ENCODE peak calls at places on chromosome 7, in six cellular contexts. O, W, M, Z, Q and V are unnamed samples.

GRCh38 chr7:70271617-70272081 is 673.4 kb downstream of the AUTS2 start:
- DNase-seq in Q (no peak), O (no peak), W (no peak), M (no peak), Z (no peak), V (no peak)

GRCh38 chr7:34087892-34088891 is 182.9 kb downstream of the BMPER start:
- DNase-seq in Z (peak), O (peak), Q (no peak), W (no peak), M (peak), V (no peak)

GRCh38 chr7:128148676-128149075 is 92.4 kb upstream of the LEP start:
- DNase-seq in W (no peak), Z (no peak), O (no peak), Q (no peak), M (no peak), V (no peak)

GRCh38 chr7:7790041-7790751 is 71.8 kb upstream of the RPA3 start:
- DNase-seq in M (no peak), W (no peak), O (no peak), Q (no peak), Z (no peak), V (no peak)

GRCh38 chr7:128201690-128202085 is 39.4 kb upstream of the LEP start:
- DNase-seq in M (no peak), Z (no peak), Q (no peak), W (no peak), O (no peak), V (no peak)

GRCh38 chr7:95046494-95047240 is 139.3 kb downstream of the PPP1R9A start:
- DNase-seq in M (no peak), O (no peak), Q (no peak), W (no peak), Z (no peak), V (no peak)

GRCh38 chr7:76338298-76339084 is 20.3 kb downstream of the YWHAG start:
- DNase-seq in W (no peak), Q (no peak), O (no peak), Z (no peak), M (no peak), V (no peak)

GRCh38 chr7:111364413-111364812 is 197.9 kb downstream of the IMMP2L start:
- DNase-seq in W (no peak), Q (no peak), M (no peak), O (no peak), Z (no peak), V (no peak)

GRCh38 chr7:99339595-99339994 is 13.9 kb downstream of the ARPC1A start:
- DNase-seq in O (no peak), W (no peak), Z (no peak), Q (no peak), M (no peak), V (no peak)

GRCh38 chr7:15306286-15306685 is 255.5 kb downstream of the AGMO start:
- DNase-seq in O (no peak), M (no peak), Z (no peak), Q (no peak), W (no peak), V (no peak)

GRCh38 chr7:110863258-110863657 is 227.7 kb upstream of the LRRN3 start:
- DNase-seq in Q (no peak), Z (no peak), W (no peak), M (no peak), O (no peak), V (no peak)

GRCh38 chr7:100832281-100832633 is 4.9 kb upstream of the EPHB4 start:
- DNase-seq in O (no peak), M (no peak), Q (no peak), Z (no peak), W (no peak), V (no peak)

GRCh38 chr7:27680610-27681009 is 17.9 kb upstream of the HIBADH start:
- DNase-seq in Z (no peak), W (no peak), O (no peak), M (no peak), Q (no peak), V (no peak)

GRCh38 chr7:145036592-145037386 is 200.9 kb upstream of the TPK1 start:
- DNase-seq in O (no peak), Z (peak), Q (no peak), M (peak), W (peak), V (no peak)

GRCh38 chr7:49812534-49812933 is 39.1 kb downstream of the VWC2 start:
- DNase-seq in W (no peak), M (no peak), O (no peak), Q (no peak), Z (no peak), V (no peak)

GRCh38 chr7:17654940-17655339 is 285.4 kb downstream of the SNX13 start:
- DNase-seq in Q (no peak), Z (peak), O (no peak), W (no peak), M (no peak), V (no peak)

GRCh38 chr7:12258074-12258473 is 47.0 kb downstream of the TMEM106B start:
- DNase-seq in M (no peak), W (no peak), O (no peak), Q (no peak), Z (no peak), V (no peak)

GRCh38 chr7:84190016-84190705 is 4.4 kb downstream of the SEMA3A start:
- DNase-seq in Z (peak), Q (no peak), O (no peak), W (no peak), M (no peak), V (no peak)

GRCh38 chr7:108196004-108196403 is 65.8 kb upstream of the LAMB4 start:
- DNase-seq in Z (peak), O (no peak), Q (no peak), W (no peak), M (no peak), V (no peak)

GRCh38 chr7:28984631-28985030 is 26.5 kb upstream of the TRIL start:
- DNase-seq in O (peak), Z (peak), W (peak), M (no peak), Q (peak), V (peak)

GRCh38 chr7:107613439-107613838 is 33.4 kb downstream of the BCAP29 start:
- DNase-seq in Z (no peak), O (no peak), Q (no peak), W (no peak), M (no peak), V (no peak)

GRCh38 chr7:22729180-22729579 is 2.2 kb downstream of the IL6 start:
- DNase-seq in Z (no peak), W (no peak), O (no peak), M (no peak), Q (no peak), V (no peak)

GRCh38 chr7:117066668-117067067 is 113.4 kb downstream of the ST7 start:
- DNase-seq in O (no peak), M (no peak), Z (no peak), Q (no peak), W (no peak), V (no peak)

GRCh38 chr7:127654404-127655392 is 2.7 kb downstream of the SND1 start:
- DNase-seq in Z (no peak), O (no peak), M (no peak), Q (no peak), W (no peak), V (no peak)

GRCh38 chr7:38398725-38399321 is 125.4 kb upstream of the TARP start:
- DNase-seq in Z (peak), Q (no peak), O (peak), W (peak), M (peak), V (no peak)

GRCh38 chr7:150341263-150342118 is at the start of gene RARRES2:
- DNase-seq in Q (peak), O (peak), W (no peak), M (peak), Z (no peak), V (peak)

GRCh38 chr7:139431010-139431409 is 52.5 kb downstream of the KLRG2 start:
- DNase-seq in Q (no peak), O (no peak), W (no peak), Z (no peak), M (peak), V (no peak)

GRCh38 chr7:133431134-133431711 is 178.3 kb downstream of the EXOC4 start:
- DNase-seq in Z (no peak), O (no peak), Q (no peak), W (no peak), M (no peak), V (no peak)

GRCh38 chr7:81903115-81903514 is 133.3 kb upstream of the HGF start:
- DNase-seq in Q (no peak), W (no peak), Z (no peak), O (no peak), M (no peak), V (no peak)

GRCh38 chr7:157839672-157840167 is 502.9 kb downstream of the DNAJB6 start:
- DNase-seq in W (no peak), Z (no peak), M (no peak), O (no peak), Q (no peak), V (no peak)

GRCh38 chr7:51113962-51114361 is 202.6 kb downstream of the COBL start:
- DNase-seq in W (no peak), O (no peak), Z (no peak), M (no peak), Q (no peak), V (no peak)

GRCh38 chr7:131231381-131232220 is 96.1 kb upstream of the MKLN1 start:
- DNase-seq in Q (peak), O (peak), Z (no peak), M (no peak), W (no peak), V (peak)

DNA sequence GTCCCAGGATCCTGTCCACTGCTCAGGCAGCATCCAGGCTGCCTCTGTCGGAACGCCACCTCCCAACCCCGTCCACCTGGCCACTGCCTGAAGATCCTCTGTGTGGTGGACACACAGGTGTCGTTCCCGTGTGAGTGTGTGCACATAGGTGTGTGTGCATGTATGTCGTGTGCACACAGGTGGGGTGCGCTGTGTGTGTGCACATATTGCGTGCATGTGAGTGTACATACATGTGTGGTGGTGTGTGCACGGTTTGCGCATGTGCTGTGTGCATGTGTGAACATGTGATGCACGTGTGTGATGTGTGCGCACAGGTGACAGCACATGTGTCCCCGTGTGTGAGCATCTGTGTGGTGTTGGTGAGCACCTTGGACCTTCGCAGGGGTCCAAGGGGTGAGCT is 7.1 kb downstream of the TMEM184A start:
- DNase-seq in Q (no peak), W (no peak), O (no peak), M (no peak), Z (no peak), V (no peak)
- TF ChIP-seq POLR2A in Q (no peak), W (no peak), O (no peak), M (no peak), Z (no peak), V (no peak)

GRCh38 chr7:141144921-141145629 is 71.2 kb downstream of the TMEM178B start:
- DNase-seq in O (no peak), Q (no peak), W (no peak), Z (no peak), M (no peak), V (no peak)
- H3K27ac ChIP-seq in O (no peak), Q (no peak), W (no peak), Z (no peak), M (no peak), V (no peak)

DNA sequence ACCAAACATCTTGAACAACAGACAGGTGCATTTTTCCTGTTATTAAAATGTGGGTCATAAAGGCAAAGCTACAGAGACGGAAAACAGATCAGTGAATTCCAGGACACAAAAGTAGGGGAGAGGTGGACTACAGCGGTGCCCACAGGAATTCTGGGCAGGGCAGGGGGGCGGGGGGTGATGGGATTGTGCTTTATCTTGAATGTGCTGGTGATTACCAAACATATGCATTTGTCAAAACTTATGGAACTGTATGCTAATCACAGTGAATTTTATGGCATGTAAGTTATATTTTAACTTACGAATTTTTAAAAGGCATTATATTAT is 519.4 kb downstream of the CNTNAP2 start:
- DNase-seq in Q (no peak), Z (no peak), O (no peak), M (no peak), W (no peak), V (no peak)
- H3K4me3 ChIP-seq in Q (no peak), Z (no peak), O (no peak), M (no peak), W (no peak), V (no peak)

GRCh38 chr7:2508327-2509231 is 11.0 kb upstream of the LFNG start:
- DNase-seq in Q (peak), W (no peak), M (peak), Z (no peak), O (peak), V (peak)
- TF ChIP-seq POLR2A in Q (no peak), W (no peak), M (no peak), Z (no peak), O (no peak), V (no peak)

GRCh38 chr7:4725014-4725951 is 43.2 kb downstream of the FOXK1 start:
- DNase-seq in Q (peak), O (peak), Z (peak), M (peak), W (peak), V (peak)

GRCh38 chr7:4726568-4726967 is 44.5 kb downstream of the FOXK1 start:
- DNase-seq in M (no peak), Z (no peak), Q (no peak), W (no peak), O (no peak), V (no peak)

GRCh38 chr7:4726051-4726450 is 44.0 kb downstream of the FOXK1 start:
- DNase-seq in Q (no peak), M (no peak), O (no peak), Z (peak), W (no peak), V (peak)

GRCh38 chr7:4722960-4723359 is 40.9 kb downstream of the FOXK1 start:
- DNase-seq in W (no peak), M (no peak), O (no peak), Z (no peak), Q (no peak), V (no peak)

GRCh38 chr7:4724648-4725013 is 42.5 kb downstream of the FOXK1 start:
- DNase-seq in M (no peak), W (peak), Q (no peak), O (no peak), Z (peak), V (no peak)
- H3K27ac ChIP-seq in M (peak), W (peak), Q (peak), O (peak), Z (peak), V (peak)